ENCODE peak calls at places on chromosomes 12 and 14, in seven cellular contexts. B, K, C, M, E, Q and U are unnamed samples. For H3K9me3, the result is how much of the 10 kb centered on the place peaks cover.

GRCh38 chr12:59075141-59075540 is 154.8 kb upstream of the LRIG3 start:
- DNase-seq in B (no peak), K (no peak), C (no peak), M (no peak), E (no peak), Q (no peak), U (no peak)

GRCh38 chr12:117408161-117408791 is 46.9 kb upstream of the NOS1 start:
- DNase-seq in B (peak), K (no peak), C (peak), M (no peak), E (peak), Q (peak), U (no peak)

GRCh38 chr12:51391047-51391837 is at the start of gene GALNT6:
- DNase-seq in B (peak), K (peak), C (peak), M (peak), E (peak), Q (no peak), U (peak)

GRCh38 chr14:53327716-53328115 is 174.6 kb upstream of the DDHD1 start:
- DNase-seq in B (no peak), K (no peak), C (peak), M (no peak), E (no peak), Q (no peak), U (no peak)

GRCh38 chr12:69252033-69252432 is 12.7 kb downstream of the CPSF6 start:
- DNase-seq in B (no peak), K (no peak), C (no peak), M (no peak), E (no peak), Q (no peak), U (no peak)

GRCh38 chr12:121903202-121903601 is 14.6 kb downstream of the PSMD9 start:
- DNase-seq in B (no peak), K (no peak), C (no peak), M (no peak), E (no peak), Q (no peak), U (no peak)

GRCh38 chr12:76618031-76618430 is 58.5 kb upstream of the OSBPL8 start:
- DNase-seq in B (no peak), K (no peak), C (no peak), M (no peak), E (no peak), Q (no peak), U (no peak)

GRCh38 chr12:52681551-52682380 is 1.6 kb upstream of the KRT1 start:
- DNase-seq in B (no peak), K (no peak), C (no peak), M (no peak), E (no peak), Q (no peak), U (no peak)

GRCh38 chr14:95314609-95315008 is 5.1 kb downstream of the CLMN start:
- DNase-seq in B (no peak), K (peak), C (peak), M (no peak), E (peak), Q (peak), U (no peak)

GRCh38 chr14:105739331-105740102 is 213.1 kb downstream of the TMEM121 start:
- DNase-seq in B (no peak), K (no peak), C (no peak), M (no peak), E (no peak), Q (no peak), U (no peak)

GRCh38 chr14:105733081-105734065 is 207.0 kb downstream of the TMEM121 start:
- DNase-seq in B (no peak), K (no peak), C (no peak), M (no peak), E (no peak), Q (no peak), U (no peak)

GRCh38 chr14:105738638-105739037 is 212.3 kb downstream of the TMEM121 start:
- DNase-seq in B (no peak), K (no peak), C (no peak), M (no peak), E (no peak), Q (no peak), U (no peak)

GRCh38 chr14:105742531-105742848 is 216.1 kb downstream of the TMEM121 start:
- DNase-seq in B (no peak), K (no peak), C (no peak), M (no peak), E (no peak), Q (no peak), U (no peak)

GRCh38 chr14:105737504-105738246 is 211.3 kb downstream of the TMEM121 start:
- DNase-seq in B (no peak), K (no peak), C (no peak), M (peak), E (no peak), Q (no peak), U (no peak)
- H3K9me3 ChIP-seq in B (under half), K (under half), C (under half), M (under half), E (under half), Q (under half), U (under half)

GRCh38 chr12:34363050-34363673 is 340.9 kb downstream of the ALG10 start:
- DNase-seq in B (no peak), K (peak), C (peak), M (no peak), E (no peak), Q (no peak), U (no peak)
- H3K9me3 ChIP-seq in B (under half), K (under half), C (under half), M (half or more), E (half or more), Q (half or more), U (under half)

DNA sequence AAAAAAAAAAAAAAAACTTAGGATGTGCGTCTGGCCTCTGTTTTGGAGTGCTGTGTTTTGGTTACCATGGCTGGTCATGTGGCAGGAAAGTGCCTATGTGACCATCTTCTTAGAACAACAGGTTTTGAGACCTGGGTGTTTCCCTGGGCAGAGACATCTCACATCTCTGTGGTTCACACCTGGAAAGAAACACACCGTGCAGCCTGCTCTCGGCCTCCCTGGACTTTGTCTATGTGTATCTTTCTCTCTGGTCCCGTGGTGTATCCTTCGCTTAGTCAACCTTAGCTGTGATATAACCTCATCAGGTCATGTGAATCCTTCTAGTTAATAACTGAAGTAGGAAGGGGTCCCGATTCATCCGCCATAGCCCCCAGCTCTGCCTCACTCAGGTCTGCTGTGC is 22.6 kb downstream of the ACADS start:
- DNase-seq in B (no peak), K (no peak), C (no peak), M (no peak), E (no peak), Q (no peak), U (no peak)
- H3K9me3 ChIP-seq in B (under half), K (under half), C (under half), M (under half), E (under half), Q (under half), U (under half)

GRCh38 chr12:34333337-34333736 is 311.0 kb downstream of the ALG10 start:
- DNase-seq in B (no peak), K (no peak), C (peak), M (no peak), E (no peak), Q (no peak), U (no peak)
- H3K9me3 ChIP-seq in B (under half), K (under half), C (under half), M (half or more), E (half or more), Q (under half), U (under half)

DNA sequence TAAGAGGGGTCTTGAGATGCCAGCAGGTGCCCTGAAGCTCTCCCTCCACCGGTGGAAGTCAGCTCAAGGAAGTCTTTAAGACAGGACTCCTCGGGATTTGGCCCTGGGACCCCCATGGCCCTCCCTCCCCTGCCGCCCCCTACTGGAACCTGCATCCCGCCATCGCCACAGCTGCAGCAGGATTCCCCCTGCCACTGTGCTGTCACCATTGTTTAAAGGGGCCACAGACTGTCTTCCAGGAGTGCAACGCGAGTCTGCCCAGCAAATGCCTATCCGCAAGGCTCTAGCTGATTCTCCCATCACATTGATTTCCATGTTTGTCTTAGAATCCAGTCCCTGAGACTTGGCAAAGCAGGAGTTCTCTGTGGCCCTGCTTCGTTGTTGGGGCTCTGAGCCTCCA is 770.8 kb upstream of the ALG10B start:
- DNase-seq in B (peak), K (no peak), C (no peak), M (no peak), E (no peak), Q (no peak), U (no peak)
- H3K9me3 ChIP-seq in B (under half), K (under half), C (under half), M (half or more), E (under half), Q (under half), U (under half)

GRCh38 chr12:133135747-133136146 is 5.3 kb downstream of the ZNF10 start:
- DNase-seq in B (no peak), K (no peak), C (no peak), M (no peak), E (no peak), Q (no peak), U (no peak)
- H3K9me3 ChIP-seq in B (half or more), K (half or more), C (half or more), M (half or more), E (half or more), Q (half or more), U (under half)

GRCh38 chr12:34212651-34213050 is 190.4 kb downstream of the ALG10 start:
- DNase-seq in B (no peak), K (no peak), C (no peak), M (no peak), E (no peak), Q (no peak), U (no peak)
- H3K9me3 ChIP-seq in B (under half), K (under half), C (under half), M (under half), E (under half), Q (under half), U (under half)

GRCh38 chr12:132288516-132289188 is 40.7 kb downstream of the GALNT9 start:
- DNase-seq in B (no peak), K (no peak), C (no peak), M (peak), E (no peak), Q (no peak), U (no peak)
- H3K9me3 ChIP-seq in B (under half), K (under half), C (under half), M (under half), E (under half), Q (under half), U (under half)